ENCODE peak calls at places on chromosomes 1 and 21, in eight cellular contexts. K, L, D, T, U, P, N and I are unnamed samples.

GRCh38 chr1:36161656-36162531 is 5.9 kb downstream of the MAP7D1 start:
- DNase-seq in K (no peak), L (peak), D (peak), T (peak), U (peak), P (no peak), N (no peak), I (peak)

GRCh38 chr1:222105393-222105737 is 363.5 kb upstream of the DUSP10 start:
- DNase-seq in K (no peak), L (no peak), D (no peak), T (no peak), U (peak), P (no peak), N (no peak), I (no peak)

GRCh38 chr1:242784807-242785206 is 260.3 kb upstream of the PLD5 start:
- DNase-seq in K (no peak), L (no peak), D (no peak), T (no peak), U (no peak), P (no peak), N (no peak), I (no peak)

GRCh38 chr21:45600248-45600647 is 43.3 kb upstream of the PCBP3 start:
- DNase-seq in K (no peak), L (no peak), D (no peak), T (no peak), U (no peak), P (no peak), N (no peak), I (no peak)

GRCh38 chr1:181504294-181505115 is 21.2 kb downstream of the CACNA1E start:
- DNase-seq in K (peak), L (no peak), D (no peak), T (no peak), U (peak), P (no peak), N (no peak), I (no peak)

GRCh38 chr21:17799414-17800164 is 19.6 kb downstream of the C21orf91 start:
- DNase-seq in K (no peak), L (no peak), D (peak), T (no peak), U (no peak), P (no peak), N (no peak), I (no peak)

GRCh38 chr1:11634759-11635158 is 19.5 kb downstream of the FBXO2 start:
- DNase-seq in K (no peak), L (no peak), D (no peak), T (no peak), U (no peak), P (no peak), N (no peak), I (no peak)

GRCh38 chr1:154154053-154154452 is 820 bp downstream of the NUP210L start:
- DNase-seq in K (no peak), L (no peak), D (no peak), T (no peak), U (no peak), P (no peak), N (no peak), I (no peak)

GRCh38 chr1:7745783-7746182 is 25.3 kb upstream of the VAMP3 start:
- DNase-seq in K (no peak), L (no peak), D (no peak), T (no peak), U (no peak), P (no peak), N (no peak), I (no peak)

GRCh38 chr1:155591770-155592169 is 18.2 kb upstream of the MSTO1 start:
- DNase-seq in K (peak), L (no peak), D (peak), T (no peak), U (peak), P (no peak), N (no peak), I (no peak)

GRCh38 chr21:45975017-45975595 is 6.5 kb upstream of the COL6A1 start:
- DNase-seq in K (no peak), L (no peak), D (no peak), T (no peak), U (peak), P (no peak), N (no peak), I (no peak)

GRCh38 chr1:96049759-96050409 is 671.7 kb upstream of the PTBP2 start:
- DNase-seq in K (no peak), L (no peak), D (no peak), T (no peak), U (no peak), P (no peak), N (no peak), I (no peak)

GRCh38 chr1:81780705-81781454 is 19.9 kb upstream of the ADGRL2 start:
- DNase-seq in K (no peak), L (no peak), D (no peak), T (no peak), U (no peak), P (no peak), N (no peak), I (no peak)

GRCh38 chr1:23553896-23554480 is 5.3 kb downstream of the ID3 start:
- DNase-seq in K (no peak), L (no peak), D (no peak), T (peak), U (no peak), P (no peak), N (no peak), I (no peak)